ENCODE peak calls at places on chromosomes 13 and 19, in six cellular contexts. Z, C, X, F, I and A are unnamed samples.

GRCh38 chr19:5066768-5067167 is 97.9 kb downstream of the KDM4B start:
- DNase-seq in Z (no peak), C (no peak), X (no peak), F (no peak), I (no peak), A (no peak)

GRCh38 chr13:44116562-44117315 is 237.0 kb downstream of the LACC1 start:
- DNase-seq in Z (peak), C (no peak), X (no peak), F (no peak), I (no peak), A (peak)

GRCh38 chr13:107209811-107210210 is 641.9 kb upstream of the ARGLU1 start:
- DNase-seq in Z (no peak), C (no peak), X (no peak), F (no peak), I (no peak), A (no peak)

GRCh38 chr13:24985102-24985501 is 110.8 kb upstream of the PABPC3 start:
- DNase-seq in Z (no peak), C (no peak), X (no peak), F (no peak), I (no peak), A (no peak)

GRCh38 chr13:32905864-32906180 is 110.4 kb upstream of the KL start:
- DNase-seq in Z (peak), C (no peak), X (no peak), F (no peak), I (no peak), A (no peak)

GRCh38 chr19:50268501-50268900 is 60.7 kb downstream of the KCNC3 start:
- DNase-seq in Z (no peak), C (no peak), X (no peak), F (no peak), I (no peak), A (no peak)

GRCh38 chr13:50766043-50766442 is 77.4 kb downstream of the DLEU7 start:
- DNase-seq in Z (no peak), C (no peak), X (no peak), F (no peak), I (no peak), A (no peak)

GRCh38 chr13:78607409-78608253 is 4.3 kb upstream of the POU4F1 start:
- DNase-seq in Z (no peak), C (no peak), X (no peak), F (no peak), I (no peak), A (no peak)